ENCODE peak calls at places on chromosomes 13 and 19, in four cellular contexts. I is PC-3; Y is transverse colon; V is CD4-positive, alpha-beta memory T cell. N is an unnamed sample. For H3K4me1, the result is how much of the 10 kb centered on the place peaks cover.

GRCh38 chr13:75679459-75679858 is 43.3 kb downstream of the LMO7 start:
- DNase-seq in I (no peak), Y (no peak), V (no peak), N (no peak)

GRCh38 chr19:40982594-40983101 is 8.4 kb upstream of the CYP2B6 start:
- DNase-seq in I (peak), Y (no peak), V (no peak), N (no peak)

GRCh38 chr13:30892966-30893365 is 13.1 kb upstream of the MEDAG start:
- DNase-seq in I (peak), Y (no peak), V (no peak), N (no peak)

GRCh38 chr19:17564783-17565182 is 9.3 kb downstream of the COLGALT1 start:
- DNase-seq in I (no peak), Y (no peak), V (no peak), N (no peak)

GRCh38 chr13:20131057-20131832 is 29.6 kb downstream of the GJA3 start:
- DNase-seq in I (no peak), Y (no peak), V (no peak), N (no peak)

GRCh38 chr19:2242811-2243210 is 6.2 kb downstream of the SF3A2 start:
- DNase-seq in I (no peak), Y (no peak), V (no peak), N (no peak)

GRCh38 chr19:40284501-40285352 is at the start of gene AKT2:
- DNase-seq in I (no peak), Y (no peak), V (peak), N (no peak)

GRCh38 chr13:36431204-36432105 is 840 bp upstream of the CCNA1 start:
- DNase-seq in I (no peak), Y (no peak), V (no peak), N (peak)

GRCh38 chr13:22169473-22169872 is 498.6 kb downstream of the FGF9 start:
- DNase-seq in I (no peak), Y (no peak), V (no peak), N (no peak)

GRCh38 chr13:32001392-32001768 is 30.2 kb upstream of the FRY start:
- DNase-seq in I (peak), Y (no peak), V (peak), N (peak)

GRCh38 chr19:56617531-56617930 is 22.4 kb downstream of the ZNF71 start:
- DNase-seq in I (no peak), Y (no peak), V (no peak), N (no peak)

GRCh38 chr19:46602392-46603194 is 1.5 kb downstream of the CALM3 start:
- DNase-seq in I (no peak), Y (no peak), V (no peak), N (no peak)

DNA sequence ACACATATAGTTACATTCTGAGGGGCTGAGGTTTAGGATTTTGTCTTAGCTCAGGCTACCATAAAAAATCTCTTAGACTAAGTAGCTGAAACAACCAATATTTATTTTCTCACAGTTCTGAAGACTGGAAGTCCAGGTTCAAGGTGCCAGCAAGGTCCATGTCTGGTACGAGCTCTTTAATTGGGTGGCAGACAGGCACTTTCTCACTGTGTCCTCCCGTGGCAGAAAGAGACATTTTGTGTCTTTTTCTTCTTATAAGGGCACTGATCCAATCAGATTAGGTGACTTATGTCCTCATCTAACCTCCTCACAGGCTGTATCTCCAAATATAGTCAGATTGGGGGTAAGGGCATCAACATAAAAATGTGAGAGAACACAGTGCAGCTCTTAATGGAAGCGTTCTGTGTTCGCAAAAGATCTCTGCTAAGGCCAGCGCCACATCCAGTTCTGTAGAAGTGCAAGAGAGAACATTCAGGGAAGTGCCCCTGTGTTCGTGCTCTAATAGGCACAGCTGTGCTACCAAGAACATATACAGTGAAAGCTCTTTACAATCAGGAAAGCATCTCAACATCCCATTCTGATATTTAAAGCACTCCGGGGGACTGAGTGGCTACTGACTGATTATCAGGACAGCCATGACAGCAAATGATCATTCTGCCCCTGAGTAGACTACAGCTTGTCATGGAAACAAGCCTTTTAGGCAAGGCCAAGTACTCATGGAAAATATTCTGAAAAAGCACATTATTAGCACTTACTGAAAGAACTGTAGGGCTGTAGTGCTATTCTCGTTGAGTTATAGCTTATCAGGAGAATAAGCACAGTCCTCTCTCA is 819.2 kb downstream of the LIG4 start:
- DNase-seq in I (no peak), Y (no peak), V (no peak), N (no peak)
- H3K27ac ChIP-seq in I (no peak), Y (no peak), V (no peak), N (no peak)

GRCh38 chr19:36256853-36257511 is 42.1 kb downstream of the ZNF146 start:
- DNase-seq in I (no peak), Y (no peak), V (no peak), N (no peak)

GRCh38 chr19:36259211-36259610 is 44.3 kb downstream of the ZNF146 start:
- DNase-seq in I (no peak), Y (no peak), V (no peak), N (no peak)

GRCh38 chr19:36258028-36258875 is 43.3 kb downstream of the ZNF146 start:
- DNase-seq in I (no peak), Y (no peak), V (no peak), N (no peak)

GRCh38 chr19:36256064-36256463 is 41.2 kb downstream of the ZNF146 start:
- DNase-seq in I (no peak), Y (no peak), V (no peak), N (no peak)

DNA sequence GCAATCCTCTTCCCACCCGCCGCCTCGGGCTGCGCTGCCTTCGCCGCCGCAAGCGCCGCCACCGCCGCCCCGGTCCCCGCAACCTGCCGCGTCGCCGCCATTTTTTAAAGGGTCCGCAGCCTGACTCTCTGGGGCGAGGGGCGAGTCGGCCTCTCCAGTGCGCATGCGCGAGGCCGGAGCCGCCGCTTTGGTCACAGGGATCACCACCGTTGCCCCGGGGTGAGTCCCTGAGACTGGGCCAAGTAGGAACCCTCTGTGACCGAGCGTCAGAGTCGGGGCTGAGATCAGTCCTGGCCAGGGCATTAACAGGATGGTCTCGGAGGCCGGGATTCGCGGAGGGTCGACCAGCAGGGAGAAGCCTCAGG is 42.6 kb downstream of the ZNF146 start:
- DNase-seq in I (no peak), Y (no peak), V (no peak), N (no peak)
- H3K4me3 ChIP-seq in I (no peak), Y (peak), V (no peak), N (peak)

GRCh38 chr19:51448745-51449093 is 9.5 kb downstream of the SIGLEC8 start:
- DNase-seq in I (no peak), Y (no peak), V (no peak), N (no peak)
- H3K4me1 ChIP-seq in I (under half), Y (under half), V (under half), N (under half)

GRCh38 chr19:53957448-53958167 is 5.1 kb upstream of the CACNG8 start:
- DNase-seq in I (peak), Y (no peak), V (no peak), N (no peak)
- H3K27ac ChIP-seq in I (no peak), Y (no peak), V (no peak), N (no peak)

GRCh38 chr19:48670699-48671455 is 1.9 kb downstream of the NTN5 start:
- DNase-seq in I (no peak), Y (no peak), V (no peak), N (no peak)
- H3K4me3 ChIP-seq in I (no peak), Y (no peak), V (no peak), N (no peak)

GRCh38 chr19:16374436-16374835 is 49.8 kb downstream of the KLF2 start:
- DNase-seq in I (no peak), Y (no peak), V (no peak), N (no peak)
- H3K4me1 ChIP-seq in I (under half), Y (under half), V (half or more), N (half or more)

GRCh38 chr19:22603518-22604440 is 30.3 kb upstream of the ZNF492 start:
- DNase-seq in I (no peak), Y (no peak), V (no peak), N (no peak)
- H3K27ac ChIP-seq in I (no peak), Y (no peak), V (no peak), N (no peak)

GRCh38 chr13:40352385-40352778 is 314.1 kb downstream of the FOXO1 start:
- DNase-seq in I (no peak), Y (no peak), V (no peak), N (no peak)

GRCh38 chr13:40348096-40348679 is 318.3 kb downstream of the FOXO1 start:
- DNase-seq in I (no peak), Y (no peak), V (no peak), N (no peak)

GRCh38 chr13:40351537-40352384 is 314.7 kb downstream of the FOXO1 start:
- DNase-seq in I (no peak), Y (no peak), V (no peak), N (no peak)

GRCh38 chr13:40352807-40353562 is 313.5 kb downstream of the FOXO1 start:
- DNase-seq in I (no peak), Y (no peak), V (no peak), N (no peak)

GRCh38 chr13:40350283-40350992 is 316.0 kb downstream of the FOXO1 start:
- DNase-seq in I (no peak), Y (no peak), V (no peak), N (no peak)
- H3K4me3 ChIP-seq in I (no peak), Y (no peak), V (no peak), N (no peak)

DNA sequence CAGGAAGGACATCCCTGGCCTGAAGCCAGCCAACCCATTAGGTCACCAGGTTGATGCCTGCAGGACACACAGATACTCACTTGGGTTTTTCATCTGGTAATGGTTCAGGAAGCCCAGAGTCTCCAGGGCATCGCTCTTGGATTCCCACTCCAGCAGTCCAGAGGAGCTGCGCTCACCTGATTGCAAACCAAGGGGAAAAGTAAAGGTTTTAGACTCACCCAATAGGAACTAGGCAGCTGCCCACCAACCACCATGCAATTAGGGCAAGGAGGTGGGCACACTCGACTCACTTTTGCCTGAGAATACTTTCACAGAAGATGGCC is 5.7 kb upstream of the ECH1 start:
- DNase-seq in I (no peak), Y (no peak), V (no peak), N (no peak)
- H3K4me1 ChIP-seq in I (half or more), Y (under half), V (under half), N (under half)

N was measured in heart left ventricle.